ENCODE peak calls at places on chromosomes 12 and 14, in six cellular contexts. N is midbrain, D is upper lobe of right lung, Y is neural progenitor cell, Z is frontal cortex, U is ovary. K is an unnamed sample.

GRCh38 chr14:100605230-100605629 is 18.0 kb upstream of the BEGAIN start:
- DNase-seq in D (peak), U (no peak), Z (no peak), N (no peak), Y (no peak), K (no peak)

GRCh38 chr14:69581316-69581935 is 6.8 kb upstream of the CCDC177 start:
- DNase-seq in N (no peak), D (no peak), Y (no peak), Z (no peak), U (no peak), K (peak)

GRCh38 chr12:132217371-132217770 is 73.1 kb downstream of the NOC4L start:
- DNase-seq in N (no peak), D (no peak), Y (no peak), Z (no peak), U (no peak), K (no peak)

GRCh38 chr14:61034416-61035100 is 53.5 kb downstream of the SLC38A6 start:
- DNase-seq in Z (no peak), D (no peak), Y (no peak), N (no peak), U (no peak), K (peak)

GRCh38 chr12:58629376-58629775 is 290.9 kb downstream of the LRIG3 start:
- DNase-seq in U (no peak), D (no peak), N (no peak), Y (no peak), Z (no peak), K (no peak)

GRCh38 chr12:8665729-8666128 is 3.1 kb upstream of the MFAP5 start:
- DNase-seq in Z (no peak), N (no peak), D (no peak), Y (no peak), U (no peak), K (no peak)

GRCh38 chr12:100554608-100555077 is 18.8 kb upstream of the GAS2L3 start:
- DNase-seq in U (no peak), D (no peak), N (peak), Z (peak), Y (peak), K (peak)

GRCh38 chr12:95446511-95446910 is 27.4 kb upstream of the METAP2 start:
- DNase-seq in D (peak), U (peak), Y (peak), N (no peak), Z (peak), K (no peak)

GRCh38 chr14:56490379-56490778 is 89.2 kb upstream of the TMEM260 start:
- DNase-seq in Y (peak), N (peak), D (no peak), Z (no peak), U (no peak), K (peak)

GRCh38 chr12:9795945-9796344 is 31.3 kb upstream of the KLRF1 start:
- DNase-seq in D (no peak), U (no peak), Y (no peak), N (no peak), Z (no peak), K (no peak)

GRCh38 chr14:24051789-24052655 is at the start of gene CARMIL3:
- DNase-seq in D (peak), Z (peak), U (peak), Y (peak), N (peak), K (peak)

GRCh38 chr14:99748529-99748928 is 44.7 kb upstream of the EML1 start:
- DNase-seq in Z (no peak), N (no peak), Y (no peak), U (no peak), D (no peak), K (no peak)

GRCh38 chr12:126389215-126389841 is 1324.1 kb downstream of the AACS start:
- DNase-seq in U (no peak), D (no peak), N (no peak), Z (peak), Y (no peak), K (no peak)